ENCODE peak calls at places on chromosomes 12 and 14, in eight cellular contexts. One of them, this sample, is unnamed.
A peak's percentile ranks its signal among the peaks of the same experiment; 100 is the strongest.

GRCh38 chr14:32201816-32202467 is at the start of gene RNU6-7:
- DNase-seq in upper lobe of right lung: no peak
- DNase-seq in esophagus squamous epithelium: no peak
- DNase-seq in RWPE2: no peak
- DNase-seq in body of pancreas: peak; percentile 29
- DNase-seq in tibial artery: peak; percentile 70
- DNase-seq in fibroblast of pulmonary artery: peak; percentile 21
- DNase-seq in heart right ventricle: peak; percentile 21
- DNase-seq in this sample: peak; percentile 73

GRCh38 chr12:60112063-60112462 is 516.2 kb downstream of the SLC16A7 start:
- DNase-seq in body of pancreas: no peak
- DNase-seq in heart right ventricle: no peak
- DNase-seq in esophagus squamous epithelium: no peak
- DNase-seq in RWPE2: no peak
- DNase-seq in fibroblast of pulmonary artery: no peak
- DNase-seq in upper lobe of right lung: no peak
- DNase-seq in tibial artery: no peak
- DNase-seq in this sample: no peak

GRCh38 chr12:92912052-92912451 is 17.0 kb downstream of the EEA1 start:
- DNase-seq in heart right ventricle: no peak
- DNase-seq in body of pancreas: no peak
- DNase-seq in tibial artery: no peak
- DNase-seq in upper lobe of right lung: no peak
- DNase-seq in RWPE2: peak; percentile 56
- DNase-seq in esophagus squamous epithelium: no peak
- DNase-seq in fibroblast of pulmonary artery: no peak
- DNase-seq in this sample: no peak

GRCh38 chr14:24435192-24435810 is 5.5 kb downstream of the KHNYN start:
- DNase-seq in tibial artery: no peak
- DNase-seq in esophagus squamous epithelium: no peak
- DNase-seq in fibroblast of pulmonary artery: no peak
- DNase-seq in body of pancreas: no peak
- DNase-seq in upper lobe of right lung: no peak
- DNase-seq in heart right ventricle: no peak
- DNase-seq in RWPE2: no peak
- DNase-seq in this sample: no peak

GRCh38 chr14:72104011-72104613 is 171.9 kb downstream of the RGS6 start:
- DNase-seq in RWPE2: no peak
- DNase-seq in body of pancreas: peak; percentile 17
- DNase-seq in esophagus squamous epithelium: no peak
- DNase-seq in fibroblast of pulmonary artery: no peak
- DNase-seq in tibial artery: no peak
- DNase-seq in heart right ventricle: no peak
- DNase-seq in upper lobe of right lung: no peak
- DNase-seq in this sample: no peak

GRCh38 chr12:115320967-115321366 is 637.0 kb upstream of the TBX3 start:
- DNase-seq in tibial artery: no peak
- DNase-seq in heart right ventricle: no peak
- DNase-seq in esophagus squamous epithelium: no peak
- DNase-seq in body of pancreas: peak; percentile 16
- DNase-seq in upper lobe of right lung: no peak
- DNase-seq in RWPE2: no peak
- DNase-seq in fibroblast of pulmonary artery: no peak
- DNase-seq in this sample: no peak

GRCh38 chr14:89331398-89331797 is 85.6 kb downstream of the FOXN3 start:
- DNase-seq in RWPE2: no peak
- DNase-seq in upper lobe of right lung: no peak
- DNase-seq in heart right ventricle: no peak
- DNase-seq in fibroblast of pulmonary artery: no peak
- DNase-seq in body of pancreas: no peak
- DNase-seq in tibial artery: no peak
- DNase-seq in esophagus squamous epithelium: no peak
- DNase-seq in this sample: no peak

GRCh38 chr12:121668750-121669524 is 517 bp downstream of the MORN3 start:
- DNase-seq in tibial artery: no peak
- DNase-seq in esophagus squamous epithelium: no peak
- DNase-seq in body of pancreas: peak; percentile 32
- DNase-seq in RWPE2: no peak
- DNase-seq in heart right ventricle: no peak
- DNase-seq in upper lobe of right lung: no peak
- DNase-seq in fibroblast of pulmonary artery: peak; percentile 58
- DNase-seq in this sample: no peak

GRCh38 chr12:115972241-115972640 is 305.3 kb downstream of the MED13L start:
- DNase-seq in tibial artery: no peak
- DNase-seq in heart right ventricle: no peak
- DNase-seq in body of pancreas: no peak
- DNase-seq in esophagus squamous epithelium: no peak
- DNase-seq in fibroblast of pulmonary artery: no peak
- DNase-seq in RWPE2: no peak
- DNase-seq in upper lobe of right lung: no peak
- DNase-seq in this sample: no peak

GRCh38 chr14:69247691-69248440 is 12.1 kb upstream of the GALNT16 start:
- DNase-seq in heart right ventricle: no peak
- DNase-seq in body of pancreas: no peak
- DNase-seq in tibial artery: peak; percentile 79
- DNase-seq in esophagus squamous epithelium: no peak
- DNase-seq in upper lobe of right lung: no peak
- DNase-seq in RWPE2: no peak
- DNase-seq in fibroblast of pulmonary artery: peak; percentile 72
- DNase-seq in this sample: no peak

GRCh38 chr14:68972507-68973272 is 6.4 kb downstream of the ACTN1 start:
- DNase-seq in RWPE2: no peak
- DNase-seq in fibroblast of pulmonary artery: no peak
- DNase-seq in esophagus squamous epithelium: no peak
- DNase-seq in heart right ventricle: no peak
- DNase-seq in body of pancreas: no peak
- DNase-seq in tibial artery: no peak
- DNase-seq in upper lobe of right lung: no peak
- DNase-seq in this sample: no peak

GRCh38 chr12:10385181-10385613 is 4.6 kb downstream of the KLRK1 start:
- DNase-seq in heart right ventricle: no peak
- DNase-seq in upper lobe of right lung: no peak
- DNase-seq in fibroblast of pulmonary artery: peak; percentile 82
- DNase-seq in body of pancreas: no peak
- DNase-seq in RWPE2: no peak
- DNase-seq in esophagus squamous epithelium: no peak
- DNase-seq in tibial artery: no peak
- DNase-seq in this sample: no peak

GRCh38 chr12:126582231-126582630 is 1517.0 kb downstream of the AACS start:
- DNase-seq in body of pancreas: peak; percentile 65
- DNase-seq in esophagus squamous epithelium: no peak
- DNase-seq in upper lobe of right lung: no peak
- DNase-seq in fibroblast of pulmonary artery: peak; percentile 33
- DNase-seq in heart right ventricle: no peak
- DNase-seq in RWPE2: no peak
- DNase-seq in tibial artery: no peak
- DNase-seq in this sample: no peak

GRCh38 chr12:15601210-15601800 is 187.9 kb downstream of the EPS8 start:
- DNase-seq in esophagus squamous epithelium: no peak
- DNase-seq in body of pancreas: no peak
- DNase-seq in tibial artery: no peak
- DNase-seq in upper lobe of right lung: no peak
- DNase-seq in heart right ventricle: no peak
- DNase-seq in RWPE2: peak; percentile 51
- DNase-seq in fibroblast of pulmonary artery: peak; percentile 82
- DNase-seq in this sample: no peak

GRCh38 chr12:50458606-50459005 is 46.2 kb upstream of the DIP2B start:
- DNase-seq in tibial artery: no peak
- DNase-seq in upper lobe of right lung: no peak
- DNase-seq in heart right ventricle: no peak
- DNase-seq in body of pancreas: no peak
- DNase-seq in esophagus squamous epithelium: no peak
- DNase-seq in RWPE2: no peak
- DNase-seq in fibroblast of pulmonary artery: peak; percentile 25
- DNase-seq in this sample: no peak

GRCh38 chr12:44019118-44019517 is 183.2 kb downstream of the TMEM117 start:
- DNase-seq in tibial artery: no peak
- DNase-seq in body of pancreas: no peak
- DNase-seq in heart right ventricle: no peak
- DNase-seq in esophagus squamous epithelium: no peak
- DNase-seq in fibroblast of pulmonary artery: no peak
- DNase-seq in RWPE2: no peak
- DNase-seq in upper lobe of right lung: no peak
- DNase-seq in this sample: no peak

GRCh38 chr12:99722690-99723486 is 75.3 kb downstream of the GARIN6 start:
- DNase-seq in fibroblast of pulmonary artery: no peak
- DNase-seq in upper lobe of right lung: no peak
- DNase-seq in heart right ventricle: no peak
- DNase-seq in tibial artery: no peak
- DNase-seq in RWPE2: no peak
- DNase-seq in body of pancreas: no peak
- DNase-seq in esophagus squamous epithelium: no peak
- DNase-seq in this sample: no peak

GRCh38 chr12:116406529-116406928 is 129.0 kb upstream of the MED13L start:
- DNase-seq in heart right ventricle: peak; percentile 84
- DNase-seq in body of pancreas: peak; percentile 62
- DNase-seq in upper lobe of right lung: peak; percentile 75
- DNase-seq in esophagus squamous epithelium: no peak
- DNase-seq in fibroblast of pulmonary artery: peak; percentile 91
- DNase-seq in tibial artery: peak; percentile 99
- DNase-seq in RWPE2: no peak
- DNase-seq in this sample: peak; percentile 95

GRCh38 chr12:130026608-130027176 is 122.9 kb upstream of the TMEM132D start:
- DNase-seq in esophagus squamous epithelium: no peak
- DNase-seq in RWPE2: no peak
- DNase-seq in body of pancreas: peak; percentile 48
- DNase-seq in tibial artery: no peak
- DNase-seq in upper lobe of right lung: no peak
- DNase-seq in heart right ventricle: no peak
- DNase-seq in fibroblast of pulmonary artery: no peak
- DNase-seq in this sample: no peak

GRCh38 chr14:103125098-103126070 is 2.1 kb downstream of the TNFAIP2 start:
- DNase-seq in tibial artery: no peak
- DNase-seq in fibroblast of pulmonary artery: no peak
- DNase-seq in esophagus squamous epithelium: no peak
- DNase-seq in upper lobe of right lung: no peak
- DNase-seq in body of pancreas: no peak
- DNase-seq in heart right ventricle: no peak
- DNase-seq in RWPE2: no peak
- DNase-seq in this sample: no peak
- H3K4me3 ChIP-seq in tibial artery: no peak overlapping the region
- H3K4me3 ChIP-seq in fibroblast of pulmonary artery: no peak overlapping the region
- H3K4me3 ChIP-seq in esophagus squamous epithelium: peak overlapping the region; percentile 85
- H3K4me3 ChIP-seq in upper lobe of right lung: no peak overlapping the region
- H3K4me3 ChIP-seq in body of pancreas: no peak overlapping the region
- H3K4me3 ChIP-seq in heart right ventricle: peak overlapping the region; percentile 95
- H3K4me3 ChIP-seq in RWPE2: no peak overlapping the region
- H3K4me3 ChIP-seq in this sample: peak overlapping the region; percentile 78

GRCh38 chr12:76462668-76463224 is 96.8 kb downstream of the OSBPL8 start:
- DNase-seq in RWPE2: no peak
- DNase-seq in fibroblast of pulmonary artery: no peak
- DNase-seq in tibial artery: no peak
- DNase-seq in esophagus squamous epithelium: no peak
- DNase-seq in upper lobe of right lung: no peak
- DNase-seq in heart right ventricle: no peak
- DNase-seq in body of pancreas: no peak
- DNase-seq in this sample: no peak
- H3K4me3 ChIP-seq in RWPE2: no peak overlapping the region
- H3K4me3 ChIP-seq in fibroblast of pulmonary artery: no peak overlapping the region
- H3K4me3 ChIP-seq in tibial artery: no peak overlapping the region
- H3K4me3 ChIP-seq in esophagus squamous epithelium: no peak overlapping the region
- H3K4me3 ChIP-seq in upper lobe of right lung: no peak overlapping the region
- H3K4me3 ChIP-seq in heart right ventricle: no peak overlapping the region
- H3K4me3 ChIP-seq in body of pancreas: no peak overlapping the region
- H3K4me3 ChIP-seq in this sample: no peak overlapping the region

GRCh38 chr14:77181124-77181602 is 435 bp upstream of the TMEM63C start:
- DNase-seq in body of pancreas: no peak
- DNase-seq in RWPE2: no peak
- DNase-seq in heart right ventricle: no peak
- DNase-seq in upper lobe of right lung: no peak
- DNase-seq in fibroblast of pulmonary artery: no peak
- DNase-seq in esophagus squamous epithelium: no peak
- DNase-seq in tibial artery: no peak
- DNase-seq in this sample: no peak
- H3K4me3 ChIP-seq in body of pancreas: no peak overlapping the region
- H3K4me3 ChIP-seq in RWPE2: peak overlapping the region; percentile 49
- H3K4me3 ChIP-seq in heart right ventricle: peak overlapping the region; percentile 42
- H3K4me3 ChIP-seq in upper lobe of right lung: peak overlapping the region; percentile 36
- H3K4me3 ChIP-seq in fibroblast of pulmonary artery: no peak overlapping the region
- H3K4me3 ChIP-seq in esophagus squamous epithelium: peak overlapping the region; percentile 71
- H3K4me3 ChIP-seq in tibial artery: no peak overlapping the region
- H3K4me3 ChIP-seq in this sample: no peak overlapping the region

DNA sequence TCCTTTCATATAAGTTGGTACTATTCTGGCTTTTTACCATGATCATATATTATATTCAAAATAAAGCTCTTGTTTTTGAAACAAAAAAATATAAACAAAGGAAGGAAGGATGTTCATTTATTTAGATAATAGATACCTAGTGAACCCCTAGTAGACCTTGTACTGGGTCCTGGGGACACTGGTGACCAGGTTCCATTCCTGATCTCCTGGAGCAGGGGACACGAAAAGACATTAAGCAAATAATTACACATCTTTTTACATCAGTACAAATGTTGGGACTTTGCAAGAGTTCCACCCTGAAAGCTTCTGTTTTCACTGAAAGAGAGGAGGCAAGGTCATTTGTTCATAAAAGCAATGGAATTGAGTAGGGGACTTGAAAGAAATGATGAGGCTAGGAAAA is 49.3 kb upstream of the SLC38A4 start:
- DNase-seq in body of pancreas: no peak
- DNase-seq in heart right ventricle: no peak
- DNase-seq in esophagus squamous epithelium: no peak
- DNase-seq in tibial artery: no peak
- DNase-seq in fibroblast of pulmonary artery: no peak
- DNase-seq in upper lobe of right lung: no peak
- DNase-seq in RWPE2: no peak
- DNase-seq in this sample: no peak
- H3K4me3 ChIP-seq in body of pancreas: no peak overlapping the region
- H3K4me3 ChIP-seq in heart right ventricle: no peak overlapping the region
- H3K4me3 ChIP-seq in esophagus squamous epithelium: no peak overlapping the region
- H3K4me3 ChIP-seq in tibial artery: no peak overlapping the region
- H3K4me3 ChIP-seq in fibroblast of pulmonary artery: no peak overlapping the region
- H3K4me3 ChIP-seq in upper lobe of right lung: no peak overlapping the region
- H3K4me3 ChIP-seq in RWPE2: no peak overlapping the region
- H3K4me3 ChIP-seq in this sample: no peak overlapping the region

DNA sequence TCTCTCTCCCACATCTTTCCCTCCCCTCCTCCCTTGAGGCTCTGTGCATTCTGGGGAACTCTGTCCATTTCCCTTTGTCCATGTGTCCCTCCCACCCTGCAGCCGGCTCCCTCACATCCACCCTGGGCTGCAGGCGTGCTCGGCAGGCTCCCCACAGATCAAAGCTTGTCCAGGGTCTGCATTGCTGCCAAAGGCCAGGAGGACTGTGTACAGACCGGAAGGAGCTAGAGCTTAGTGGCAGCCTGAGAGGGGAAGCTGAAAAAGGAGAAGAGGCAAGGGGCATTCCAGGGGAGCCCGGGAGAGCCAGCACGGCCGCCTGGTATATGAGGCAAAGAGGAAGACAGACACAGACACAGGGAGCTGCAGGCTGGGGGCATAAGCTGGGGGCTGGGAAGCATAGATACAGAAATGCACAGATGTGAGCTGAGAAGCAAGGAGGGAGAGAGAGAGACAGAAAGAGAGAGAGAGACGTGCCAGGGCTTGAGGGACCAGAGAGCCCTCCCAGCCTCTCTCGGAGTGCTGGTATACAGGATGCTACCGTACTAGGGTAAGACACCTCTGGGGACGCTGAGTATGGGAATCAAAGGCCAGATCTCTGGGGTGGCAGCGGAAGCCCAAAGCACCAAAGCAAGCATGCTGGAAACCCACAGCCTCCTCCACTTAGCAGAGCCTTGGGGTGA is 3.3 kb downstream of the CD4 start:
- DNase-seq in fibroblast of pulmonary artery: peak; percentile 13
- DNase-seq in RWPE2: no peak
- DNase-seq in esophagus squamous epithelium: no peak
- DNase-seq in tibial artery: peak; percentile 73
- DNase-seq in upper lobe of right lung: no peak
- DNase-seq in heart right ventricle: peak; percentile 32
- DNase-seq in body of pancreas: no peak
- DNase-seq in this sample: no peak
- H3K4me3 ChIP-seq in fibroblast of pulmonary artery: no peak overlapping the region
- H3K4me3 ChIP-seq in RWPE2: no peak overlapping the region
- H3K4me3 ChIP-seq in esophagus squamous epithelium: peak overlapping the region; percentile 39
- H3K4me3 ChIP-seq in tibial artery: no peak overlapping the region
- H3K4me3 ChIP-seq in upper lobe of right lung: peak overlapping the region; percentile 55
- H3K4me3 ChIP-seq in heart right ventricle: peak overlapping the region; percentile 56
- H3K4me3 ChIP-seq in body of pancreas: no peak overlapping the region
- H3K4me3 ChIP-seq in this sample: no peak overlapping the region

This sample was measured in coronary artery.